ENCODE peak calls at places on chromosomes 7 and 10, in six cellular contexts. One of them, this sample, is unnamed.

GRCh38 chr10:7625836-7626235 is 40.9 kb downstream of the ITIH5 start:
- DNase-seq in spleen: no peak
- DNase-seq in OCI-LY7: no peak
- DNase-seq in left ventricle myocardium inferior: no peak
- DNase-seq in transverse colon: peak; percentile 38
- DNase-seq in heart right ventricle: no peak
- DNase-seq in this sample: no peak

GRCh38 chr7:52696183-52696582 is 339.2 kb upstream of the POM121L12 start:
- DNase-seq in spleen: no peak
- DNase-seq in OCI-LY7: no peak
- DNase-seq in left ventricle myocardium inferior: no peak
- DNase-seq in transverse colon: no peak
- DNase-seq in heart right ventricle: no peak
- DNase-seq in this sample: no peak

GRCh38 chr7:2041496-2042367 is 191.0 kb downstream of the MAD1L1 start:
- DNase-seq in spleen: peak; percentile 68
- DNase-seq in OCI-LY7: peak; percentile 55
- DNase-seq in left ventricle myocardium inferior: no peak
- DNase-seq in transverse colon: no peak
- DNase-seq in heart right ventricle: no peak
- DNase-seq in this sample: peak; percentile 20

GRCh38 chr10:63494951-63495350 is 26.2 kb upstream of the REEP3 start:
- DNase-seq in spleen: no peak
- DNase-seq in OCI-LY7: no peak
- DNase-seq in left ventricle myocardium inferior: no peak
- DNase-seq in transverse colon: no peak
- DNase-seq in heart right ventricle: no peak
- DNase-seq in this sample: no peak

GRCh38 chr7:35036361-35037171 is 719 bp downstream of the DPY19L1 start:
- DNase-seq in spleen: peak; percentile 92
- DNase-seq in OCI-LY7: peak; percentile 51
- DNase-seq in left ventricle myocardium inferior: peak; percentile 62
- DNase-seq in transverse colon: peak; percentile 64
- DNase-seq in heart right ventricle: peak; percentile 68
- DNase-seq in this sample: peak; percentile 54

GRCh38 chr10:74987339-74988054 is 124.0 kb upstream of the SAMD8 start:
- DNase-seq in spleen: no peak
- DNase-seq in OCI-LY7: no peak
- DNase-seq in left ventricle myocardium inferior: no peak
- DNase-seq in transverse colon: no peak
- DNase-seq in heart right ventricle: no peak
- DNase-seq in this sample: no peak

GRCh38 chr10:25226775-25227682 is 52.2 kb downstream of the GPR158 start:
- DNase-seq in spleen: no peak
- DNase-seq in OCI-LY7: peak; percentile 34
- DNase-seq in left ventricle myocardium inferior: no peak
- DNase-seq in transverse colon: peak; percentile 31
- DNase-seq in heart right ventricle: peak; percentile 13
- DNase-seq in this sample: peak; percentile 71

GRCh38 chr7:2102375-2102723 is 130.4 kb downstream of the MAD1L1 start:
- DNase-seq in spleen: no peak
- DNase-seq in OCI-LY7: no peak
- DNase-seq in left ventricle myocardium inferior: no peak
- DNase-seq in transverse colon: no peak
- DNase-seq in heart right ventricle: no peak
- DNase-seq in this sample: no peak

GRCh38 chr7:47266131-47266706 is 315.7 kb downstream of the TNS3 start:
- DNase-seq in spleen: peak; percentile 79
- DNase-seq in OCI-LY7: peak; percentile 67
- DNase-seq in left ventricle myocardium inferior: peak; percentile 44
- DNase-seq in transverse colon: peak; percentile 75
- DNase-seq in heart right ventricle: peak; percentile 64
- DNase-seq in this sample: peak; percentile 85

GRCh38 chr7:123533929-123534382 is 439 bp downstream of the IQUB start:
- DNase-seq in spleen: no peak
- DNase-seq in OCI-LY7: peak; percentile 4
- DNase-seq in left ventricle myocardium inferior: no peak
- DNase-seq in transverse colon: no peak
- DNase-seq in heart right ventricle: no peak
- DNase-seq in this sample: no peak

GRCh38 chr7:142614116-142614515 is 135.2 kb upstream of the PRSS1 start:
- DNase-seq in spleen: no peak
- DNase-seq in OCI-LY7: no peak
- DNase-seq in left ventricle myocardium inferior: no peak
- DNase-seq in transverse colon: no peak
- DNase-seq in heart right ventricle: no peak
- DNase-seq in this sample: no peak

GRCh38 chr10:125190414-125190813 is 30.1 kb upstream of the CTBP2 start:
- DNase-seq in spleen: peak; percentile 37
- DNase-seq in OCI-LY7: no peak
- DNase-seq in left ventricle myocardium inferior: no peak
- DNase-seq in transverse colon: no peak
- DNase-seq in heart right ventricle: no peak
- DNase-seq in this sample: no peak

GRCh38 chr7:20116869-20117268 is 100.3 kb downstream of the MACC1 start:
- DNase-seq in spleen: no peak
- DNase-seq in OCI-LY7: no peak
- DNase-seq in left ventricle myocardium inferior: no peak
- DNase-seq in transverse colon: no peak
- DNase-seq in heart right ventricle: no peak
- DNase-seq in this sample: no peak

GRCh38 chr10:98424308-98425254 is 9.6 kb upstream of the PYROXD2 start:
- DNase-seq in spleen: no peak
- DNase-seq in OCI-LY7: no peak
- DNase-seq in left ventricle myocardium inferior: no peak
- DNase-seq in transverse colon: no peak
- DNase-seq in heart right ventricle: no peak
- DNase-seq in this sample: no peak

GRCh38 chr7:68511281-68511680 is 1087.0 kb upstream of the AUTS2 start:
- DNase-seq in spleen: no peak
- DNase-seq in OCI-LY7: no peak
- DNase-seq in left ventricle myocardium inferior: no peak
- DNase-seq in transverse colon: no peak
- DNase-seq in heart right ventricle: no peak
- DNase-seq in this sample: no peak

GRCh38 chr7:159091480-159092475 is 52.9 kb downstream of the VIPR2 start:
- DNase-seq in spleen: peak; percentile 59
- DNase-seq in OCI-LY7: no peak
- DNase-seq in left ventricle myocardium inferior: no peak
- DNase-seq in transverse colon: peak; percentile 4
- DNase-seq in heart right ventricle: no peak
- DNase-seq in this sample: no peak

GRCh38 chr10:69069090-69070042 is 18.5 kb upstream of the SRGN start:
- DNase-seq in spleen: no peak
- DNase-seq in OCI-LY7: no peak
- DNase-seq in left ventricle myocardium inferior: no peak
- DNase-seq in transverse colon: no peak
- DNase-seq in heart right ventricle: no peak
- DNase-seq in this sample: no peak

GRCh38 chr10:2111936-2112335 is 374.6 kb upstream of the ADARB2 start:
- DNase-seq in spleen: no peak
- DNase-seq in OCI-LY7: no peak
- DNase-seq in left ventricle myocardium inferior: no peak
- DNase-seq in transverse colon: no peak
- DNase-seq in heart right ventricle: no peak
- DNase-seq in this sample: peak; percentile 55

GRCh38 chr10:60172363-60172990 is 217.2 kb downstream of the ANK3 start:
- DNase-seq in spleen: no peak
- DNase-seq in OCI-LY7: no peak
- DNase-seq in left ventricle myocardium inferior: no peak
- DNase-seq in transverse colon: no peak
- DNase-seq in heart right ventricle: no peak
- DNase-seq in this sample: peak; percentile 73

GRCh38 chr10:69734416-69734796 is 67.3 kb upstream of the COL13A1 start:
- DNase-seq in spleen: no peak
- DNase-seq in OCI-LY7: no peak
- DNase-seq in left ventricle myocardium inferior: no peak
- DNase-seq in transverse colon: no peak
- DNase-seq in heart right ventricle: no peak
- DNase-seq in this sample: no peak

GRCh38 chr10:54869022-54869421 is 68.0 kb upstream of the PCDH15 start:
- DNase-seq in spleen: no peak
- DNase-seq in OCI-LY7: no peak
- DNase-seq in left ventricle myocardium inferior: no peak
- DNase-seq in transverse colon: no peak
- DNase-seq in heart right ventricle: no peak
- DNase-seq in this sample: no peak

GRCh38 chr7:5457245-5457735 is 33.7 kb upstream of the TNRC18 start:
- DNase-seq in spleen: no peak
- DNase-seq in OCI-LY7: peak; percentile 39
- DNase-seq in left ventricle myocardium inferior: no peak
- DNase-seq in transverse colon: no peak
- DNase-seq in heart right ventricle: no peak
- DNase-seq in this sample: no peak

GRCh38 chr7:131197920-131198610 is 129.6 kb upstream of the MKLN1 start:
- DNase-seq in spleen: no peak
- DNase-seq in OCI-LY7: no peak
- DNase-seq in left ventricle myocardium inferior: no peak
- DNase-seq in transverse colon: no peak
- DNase-seq in heart right ventricle: no peak
- DNase-seq in this sample: no peak

GRCh38 chr7:77544523-77544922 is 7.4 kb downstream of the PTPN12 start:
- DNase-seq in spleen: no peak
- DNase-seq in OCI-LY7: no peak
- DNase-seq in left ventricle myocardium inferior: no peak
- DNase-seq in transverse colon: no peak
- DNase-seq in heart right ventricle: no peak
- DNase-seq in this sample: no peak

GRCh38 chr10:3848768-3849643 is 64.0 kb upstream of the KLF6 start:
- DNase-seq in spleen: no peak
- DNase-seq in OCI-LY7: no peak
- DNase-seq in left ventricle myocardium inferior: no peak
- DNase-seq in transverse colon: no peak
- DNase-seq in heart right ventricle: no peak
- DNase-seq in this sample: no peak

GRCh38 chr10:82625497-82626151 is 750.6 kb downstream of the NRG3 start:
- DNase-seq in spleen: no peak
- DNase-seq in OCI-LY7: no peak
- DNase-seq in left ventricle myocardium inferior: no peak
- DNase-seq in transverse colon: no peak
- DNase-seq in heart right ventricle: no peak
- DNase-seq in this sample: no peak

GRCh38 chr7:43110790-43111362 is 1.6 kb upstream of the HECW1 start:
- DNase-seq in spleen: no peak
- DNase-seq in OCI-LY7: peak; percentile 74
- DNase-seq in left ventricle myocardium inferior: no peak
- DNase-seq in transverse colon: no peak
- DNase-seq in heart right ventricle: no peak
- DNase-seq in this sample: no peak

GRCh38 chr7:43113622-43114450 is 1.4 kb downstream of the HECW1 start:
- DNase-seq in spleen: no peak
- DNase-seq in OCI-LY7: no peak
- DNase-seq in left ventricle myocardium inferior: no peak
- DNase-seq in transverse colon: no peak
- DNase-seq in heart right ventricle: no peak
- DNase-seq in this sample: no peak

GRCh38 chr7:43114451-43114765 is 2.0 kb downstream of the HECW1 start:
- DNase-seq in spleen: no peak
- DNase-seq in OCI-LY7: no peak
- DNase-seq in left ventricle myocardium inferior: no peak
- DNase-seq in transverse colon: no peak
- DNase-seq in heart right ventricle: no peak
- DNase-seq in this sample: no peak

GRCh38 chr7:43112088-43112940 is at the start of gene HECW1:
- DNase-seq in spleen: no peak
- DNase-seq in OCI-LY7: no peak
- DNase-seq in left ventricle myocardium inferior: no peak
- DNase-seq in transverse colon: no peak
- DNase-seq in heart right ventricle: peak; percentile 14
- DNase-seq in this sample: no peak

GRCh38 chr7:43112941-43113621 is 634 bp downstream of the HECW1 start:
- DNase-seq in spleen: no peak
- DNase-seq in OCI-LY7: no peak
- DNase-seq in left ventricle myocardium inferior: peak; percentile 13
- DNase-seq in transverse colon: no peak
- DNase-seq in heart right ventricle: peak; percentile 20
- DNase-seq in this sample: no peak
- H3K4me3 ChIP-seq in spleen: peak overlapping the region; percentile 10
- H3K4me3 ChIP-seq in OCI-LY7: no peak overlapping the region
- H3K4me3 ChIP-seq in left ventricle myocardium inferior: peak overlapping the region; percentile 64
- H3K4me3 ChIP-seq in transverse colon: peak overlapping the region; percentile 43
- H3K4me3 ChIP-seq in heart right ventricle: peak overlapping the region; percentile 40
- H3K4me3 ChIP-seq in this sample: no peak overlapping the region

DNA sequence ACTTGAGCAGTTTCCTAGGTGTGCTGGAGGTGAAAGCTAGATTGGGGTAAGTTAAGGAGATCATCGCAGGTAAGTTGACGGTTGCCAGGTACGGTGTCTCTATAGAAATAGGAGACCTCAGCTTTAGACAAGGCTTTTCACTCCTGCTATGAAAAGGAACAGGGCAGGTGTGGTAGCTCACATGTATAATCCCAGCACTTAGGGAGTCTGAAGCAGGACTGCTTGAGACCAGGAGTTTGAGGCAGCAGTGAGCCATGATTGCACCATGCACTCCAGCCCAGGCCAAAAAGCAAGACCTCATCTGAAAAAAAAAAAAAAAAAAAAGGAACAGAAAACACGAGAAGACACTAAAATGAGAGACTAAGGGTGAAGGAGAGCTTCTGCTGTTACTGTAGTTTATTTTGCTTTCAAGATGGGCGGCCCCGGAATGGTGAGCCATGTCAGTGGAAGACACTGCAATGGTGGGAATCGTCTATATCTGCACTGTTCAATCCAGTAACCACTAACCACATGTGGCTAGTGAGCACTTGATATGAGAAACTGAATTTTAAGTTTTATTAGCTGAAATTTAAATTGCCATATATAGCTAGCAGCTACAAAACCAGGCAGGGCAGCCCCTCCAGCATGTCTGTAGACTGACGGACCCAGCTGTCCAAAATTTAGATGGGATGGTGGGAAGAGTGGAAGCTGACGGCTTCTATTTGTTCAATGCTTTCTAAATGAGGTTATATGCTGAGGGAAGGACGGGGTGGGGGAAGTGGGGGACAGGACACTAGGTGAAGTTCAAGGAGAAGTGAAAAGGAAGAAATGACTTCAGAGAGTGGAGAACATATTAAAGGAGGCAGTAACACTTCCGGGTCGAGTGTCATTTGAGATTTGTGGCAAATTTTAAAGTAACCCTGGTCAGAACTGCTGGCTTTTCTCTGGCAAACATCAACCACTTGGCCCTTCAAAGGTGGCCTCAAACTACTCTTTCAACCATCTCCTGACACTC is 9.7 kb downstream of the PIP4K2A start:
- DNase-seq in spleen: no peak
- DNase-seq in OCI-LY7: peak; percentile 31
- DNase-seq in left ventricle myocardium inferior: no peak
- DNase-seq in transverse colon: no peak
- DNase-seq in heart right ventricle: no peak
- DNase-seq in this sample: no peak
- H3K4me1 ChIP-seq in spleen: peaks cover 100% of the 10 kb centered on the region
- H3K4me1 ChIP-seq in OCI-LY7: peaks cover 22% of the 10 kb centered on the region
- H3K4me1 ChIP-seq in left ventricle myocardium inferior: peaks cover 10% of the 10 kb centered on the region
- H3K4me1 ChIP-seq in transverse colon: peaks cover 8% of the 10 kb centered on the region
- H3K4me1 ChIP-seq in heart right ventricle: no peaks in the 10 kb centered on the region
- H3K4me1 ChIP-seq in this sample: peaks cover 11% of the 10 kb centered on the region

GRCh38 chr10:58967551-58968418 is 208.7 kb upstream of the PHYHIPL start:
- DNase-seq in spleen: no peak
- DNase-seq in OCI-LY7: no peak
- DNase-seq in left ventricle myocardium inferior: peak; percentile 18
- DNase-seq in transverse colon: no peak
- DNase-seq in heart right ventricle: peak; percentile 30
- DNase-seq in this sample: peak; percentile 92
- H3K36me3 ChIP-seq in spleen: no peaks in the 10 kb centered on the region
- H3K36me3 ChIP-seq in OCI-LY7: no peaks in the 10 kb centered on the region
- H3K36me3 ChIP-seq in left ventricle myocardium inferior: no peaks in the 10 kb centered on the region
- H3K36me3 ChIP-seq in transverse colon: no peaks in the 10 kb centered on the region
- H3K36me3 ChIP-seq in heart right ventricle: no peaks in the 10 kb centered on the region
- H3K36me3 ChIP-seq in this sample: no peaks in the 10 kb centered on the region

GRCh38 chr7:41706228-41706930 is 3.5 kb upstream of the INHBA start:
- DNase-seq in spleen: no peak
- DNase-seq in OCI-LY7: no peak
- DNase-seq in left ventricle myocardium inferior: no peak
- DNase-seq in transverse colon: no peak
- DNase-seq in heart right ventricle: no peak
- DNase-seq in this sample: no peak
- H3K4me3 ChIP-seq in spleen: no peak overlapping the region
- H3K4me3 ChIP-seq in OCI-LY7: no peak overlapping the region
- H3K4me3 ChIP-seq in left ventricle myocardium inferior: peak overlapping the region; percentile 69
- H3K4me3 ChIP-seq in transverse colon: no peak overlapping the region
- H3K4me3 ChIP-seq in heart right ventricle: no peak overlapping the region
- H3K4me3 ChIP-seq in this sample: no peak overlapping the region

This sample was measured in Caco-2.